ENCODE peak calls at places on chromosomes 13 and 19, in eight cellular contexts. H is CD8-positive, alpha-beta T cell; G is thoracic aorta; B is breast epithelium; J is psoas muscle; O is epithelial cell of proximal tubule; X is neural progenitor cell; I is suprapubic skin. R is an unnamed sample.

GRCh38 chr19:540867-541637 is 2.8 kb upstream of the GZMM start:
- DNase-seq in H (no peak), G (no peak), B (no peak), J (no peak), O (no peak), X (no peak), I (no peak), R (no peak)

GRCh38 chr13:34361528-34361927 is 543.6 kb downstream of the RFC3 start:
- DNase-seq in H (no peak), G (no peak), B (no peak), J (no peak), O (no peak), X (no peak), I (no peak), R (peak; percentile 38)

GRCh38 chr13:107713314-107713713 is 502.0 kb downstream of the LIG4 start:
- DNase-seq in H (no peak), G (no peak), B (no peak), J (no peak), O (no peak), X (no peak), I (no peak), R (peak; percentile 2)

GRCh38 chr13:72911988-72912387 is 130.1 kb downstream of the PIBF1 start:
- DNase-seq in H (no peak), G (no peak), B (no peak), J (no peak), O (no peak), X (no peak), I (no peak), R (no peak)

GRCh38 chr13:61536443-61536842 is 120.8 kb upstream of the PCDH20 start:
- DNase-seq in H (no peak), G (no peak), B (no peak), J (no peak), O (no peak), X (no peak), I (no peak), R (no peak)

GRCh38 chr13:78604782-78605611 is 1.6 kb upstream of the POU4F1 start:
- DNase-seq in H (no peak), G (no peak), B (no peak), J (no peak), O (no peak), X (peak; percentile 67), I (no peak), R (no peak)

GRCh38 chr13:29165216-29165615 is 345.1 kb downstream of the MTUS2 start:
- DNase-seq in H (no peak), G (no peak), B (no peak), J (no peak), O (no peak), X (no peak), I (no peak), R (no peak)

GRCh38 chr19:54062643-54063042 is 1.1 kb downstream of the VSTM1 start:
- DNase-seq in H (no peak), G (no peak), B (no peak), J (no peak), O (no peak), X (no peak), I (no peak), R (no peak)

GRCh38 chr13:33349314-33349995 is 63.9 kb upstream of the STARD13 start:
- DNase-seq in H (no peak), G (no peak), B (no peak), J (peak; percentile 18), O (no peak), X (peak; percentile 14), I (peak; percentile 71), R (peak; percentile 9)

GRCh38 chr19:12867120-12868099 is 13.8 kb downstream of the DNASE2 start:
- DNase-seq in H (peak; percentile 60), G (no peak), B (no peak), J (peak; percentile 43), O (no peak), X (peak; percentile 93), I (peak; percentile 75), R (peak; percentile 37)

GRCh38 chr13:20828540-20829364 is 55.0 kb upstream of the EEF1AKMT1 start:
- DNase-seq in H (no peak), G (no peak), B (no peak), J (no peak), O (peak; percentile 9), X (peak; percentile 72), I (no peak), R (peak; percentile 77)

GRCh38 chr19:5113101-5113557 is 144.2 kb downstream of the KDM4B start:
- DNase-seq in H (no peak), G (no peak), B (no peak), J (no peak), O (no peak), X (no peak), I (no peak), R (peak; percentile 26)

GRCh38 chr13:39862891-39863290 is 207.4 kb downstream of the COG6 start:
- DNase-seq in H (no peak), G (no peak), B (no peak), J (no peak), O (no peak), X (no peak), I (no peak), R (no peak)

GRCh38 chr13:113638173-113638746 is 19.7 kb downstream of the ATP4B start:
- DNase-seq in H (no peak), G (no peak), B (peak; percentile 17), J (no peak), O (no peak), X (no peak), I (no peak), R (no peak)

GRCh38 chr13:41019578-41020347 is 647 bp upstream of the ELF1 start:
- DNase-seq in H (no peak), G (no peak), B (no peak), J (no peak), O (no peak), X (no peak), I (no peak), R (no peak)

GRCh38 chr19:20479483-20479882 is 86.1 kb downstream of the ZNF737 start:
- DNase-seq in H (no peak), G (no peak), B (no peak), J (no peak), O (no peak), X (no peak), I (no peak), R (no peak)

GRCh38 chr13:80477641-80478443 is 136.9 kb upstream of the SPRY2 start:
- DNase-seq in H (no peak), G (no peak), B (no peak), J (no peak), O (no peak), X (no peak), I (no peak), R (no peak)

DNA sequence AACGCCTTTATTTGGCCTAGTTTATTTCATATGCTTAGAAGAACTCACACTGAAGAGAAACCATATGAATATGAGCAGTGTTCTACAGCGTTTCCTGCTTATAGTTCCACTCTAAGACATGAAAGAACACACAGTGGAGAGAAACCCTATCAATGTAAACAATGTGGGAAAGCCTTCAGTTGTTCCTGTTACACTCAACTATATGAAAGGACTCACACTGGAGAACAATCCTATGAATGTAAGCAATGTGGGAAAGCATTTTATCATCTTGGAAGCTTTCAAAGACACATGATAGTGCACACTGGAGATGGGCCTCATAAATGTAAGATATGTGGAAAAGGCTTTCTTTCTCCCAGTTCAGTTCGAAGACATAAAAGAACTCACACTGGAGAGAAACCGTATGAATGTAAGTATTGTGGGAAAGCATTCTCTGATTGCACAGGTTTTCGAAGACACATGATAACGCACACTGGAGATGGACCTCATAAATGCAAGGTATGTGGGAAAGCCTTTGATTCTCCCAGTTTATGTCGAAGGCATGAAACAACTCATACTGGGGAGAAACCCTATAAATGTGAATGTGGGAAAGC is 13.7 kb downstream of the ZNF441 start:
- DNase-seq in H (no peak), G (no peak), B (no peak), J (no peak), O (no peak), X (no peak), I (no peak), R (no peak)
- H3K4me3 ChIP-seq in H (no peak overlapping the region), G (peak overlapping the region; percentile 21), B (no peak overlapping the region), J (no peak overlapping the region), O (no peak overlapping the region), X (no peak overlapping the region), I (no peak overlapping the region), R (no peak overlapping the region)

GRCh38 chr13:58879114-58879513 is 1247.6 kb downstream of the PCDH17 start:
- DNase-seq in H (no peak), G (no peak), B (no peak), J (no peak), O (no peak), X (no peak), I (no peak), R (no peak)

GRCh38 chr13:58876473-58876872 is 1244.9 kb downstream of the PCDH17 start:
- DNase-seq in H (no peak), G (no peak), B (no peak), J (no peak), O (no peak), X (no peak), I (no peak), R (no peak)
- TF ChIP-seq CTCF in H (no peak), G (no peak), B (no peak), J (no peak), O (no peak), X (no peak), I (no peak), R (no peak)

DNA sequence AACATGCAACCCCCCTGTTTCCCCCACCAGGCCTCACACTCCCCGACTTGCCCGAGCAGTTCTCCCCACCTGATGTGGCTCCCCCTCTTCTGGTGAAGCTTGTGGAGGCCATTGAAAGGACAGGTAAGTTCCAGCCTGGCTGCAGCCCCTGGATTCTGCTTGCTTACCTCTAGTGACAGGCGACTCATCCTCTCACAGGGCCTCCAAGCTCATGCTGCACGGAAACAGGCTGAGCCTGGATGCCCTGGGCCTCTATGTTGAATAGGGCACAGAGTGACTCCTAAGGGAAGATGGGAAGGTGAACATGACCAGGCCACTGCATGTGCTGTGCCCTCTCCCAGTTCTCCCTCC is 7.5 kb downstream of the PIK3R2 start:
- DNase-seq in H (no peak), G (no peak), B (no peak), J (no peak), O (no peak), X (no peak), I (no peak), R (no peak)
- H3K4me3 ChIP-seq in H (no peak overlapping the region), G (no peak overlapping the region), B (peak overlapping the region; percentile 52), J (peak overlapping the region; percentile 53), O (no peak overlapping the region), X (no peak overlapping the region), I (peak overlapping the region; percentile 57), R (no peak overlapping the region)

DNA sequence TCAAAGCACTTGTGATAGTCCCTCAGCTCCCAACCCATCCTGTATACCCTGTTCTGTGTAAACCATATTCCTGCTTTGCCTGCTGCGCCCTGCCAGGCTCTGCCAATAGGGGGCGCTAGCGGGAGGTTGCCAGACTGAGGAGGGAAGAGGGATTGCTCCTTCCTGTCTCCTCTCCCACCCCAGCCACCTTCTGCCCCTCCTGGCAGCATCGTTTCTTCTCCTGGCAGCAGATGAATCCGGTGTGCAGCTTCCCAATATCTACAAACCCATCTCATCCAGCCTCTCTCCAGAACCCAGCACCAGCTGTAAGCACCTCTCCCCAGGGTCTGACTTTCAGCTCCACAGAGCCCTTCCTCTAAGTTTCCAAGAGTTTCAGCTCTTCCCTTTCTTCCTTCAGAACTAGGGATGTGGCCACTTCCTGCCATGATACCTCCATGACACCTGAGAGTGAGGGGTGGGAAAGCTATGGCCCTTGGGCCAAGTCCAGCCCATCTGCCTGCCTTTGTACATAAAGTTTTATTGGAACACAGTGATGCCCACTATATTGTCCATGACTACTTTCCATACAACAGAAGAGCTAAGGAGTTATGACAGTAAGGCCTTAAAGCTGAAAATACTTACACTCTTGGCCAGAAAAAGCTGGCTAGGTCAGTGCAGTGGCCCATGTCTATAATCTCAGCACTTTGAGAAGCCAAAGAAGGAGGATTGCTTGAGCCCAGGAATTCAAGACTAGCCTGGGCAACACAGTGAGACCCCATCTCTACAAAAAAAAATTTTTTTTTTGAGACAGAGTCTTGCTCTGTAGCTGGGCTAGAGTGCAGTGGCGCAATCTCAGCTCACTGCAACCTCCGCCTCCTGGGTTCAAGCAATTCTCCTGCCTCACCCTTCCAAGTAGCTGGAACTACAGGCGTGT is 34.5 kb upstream of the ATP1A3 start:
- DNase-seq in H (no peak), G (no peak), B (no peak), J (no peak), O (no peak), X (peak; percentile 69), I (no peak), R (no peak)
- TF ChIP-seq CTCF in H (no peak), G (peak; percentile 20), B (no peak), J (no peak), O (peak; percentile 68), X (peak; percentile 97), I (no peak), R (peak; percentile 62)